ENCODE peak calls at places on chromosomes 11 and 22, in four cellular contexts. P, M, R and E are unnamed samples.

GRCh38 chr11:33633251-33634003 is 67.2 kb downstream of the C11orf91 start:
- DNase-seq in P (peak), R (no peak), M (peak), E (no peak)

GRCh38 chr11:3700410-3700809 is 29.2 kb upstream of the CHRNA10 start:
- DNase-seq in M (no peak), R (no peak), P (no peak), E (no peak)

GRCh38 chr11:59426361-59427067 is at the start of gene OR5A2:
- DNase-seq in M (peak), R (no peak), P (peak), E (no peak)

GRCh38 chr11:12162652-12163051 is 52.3 kb downstream of the MICAL2 start:
- DNase-seq in P (no peak), M (no peak), R (no peak), E (no peak)

GRCh38 chr11:114163231-114163631 is 103.7 kb downstream of the ZBTB16 start:
- DNase-seq in P (no peak), M (no peak), R (no peak), E (no peak)

GRCh38 chr11:43933608-43934358 is 8.7 kb upstream of the C11orf96 start:
- DNase-seq in P (no peak), M (no peak), R (no peak), E (no peak)

GRCh38 chr22:19872779-19873137 is 18.1 kb upstream of the GNB1L start:
- DNase-seq in M (peak), R (no peak), P (no peak), E (no peak)

GRCh38 chr22:50148991-50149721 is 21.4 kb upstream of the PANX2 start:
- DNase-seq in R (peak), P (peak), M (peak), E (peak)

GRCh38 chr22:46507451-46508390 is 29.7 kb downstream of the CELSR1 start:
- DNase-seq in R (no peak), M (no peak), P (no peak), E (no peak)

DNA sequence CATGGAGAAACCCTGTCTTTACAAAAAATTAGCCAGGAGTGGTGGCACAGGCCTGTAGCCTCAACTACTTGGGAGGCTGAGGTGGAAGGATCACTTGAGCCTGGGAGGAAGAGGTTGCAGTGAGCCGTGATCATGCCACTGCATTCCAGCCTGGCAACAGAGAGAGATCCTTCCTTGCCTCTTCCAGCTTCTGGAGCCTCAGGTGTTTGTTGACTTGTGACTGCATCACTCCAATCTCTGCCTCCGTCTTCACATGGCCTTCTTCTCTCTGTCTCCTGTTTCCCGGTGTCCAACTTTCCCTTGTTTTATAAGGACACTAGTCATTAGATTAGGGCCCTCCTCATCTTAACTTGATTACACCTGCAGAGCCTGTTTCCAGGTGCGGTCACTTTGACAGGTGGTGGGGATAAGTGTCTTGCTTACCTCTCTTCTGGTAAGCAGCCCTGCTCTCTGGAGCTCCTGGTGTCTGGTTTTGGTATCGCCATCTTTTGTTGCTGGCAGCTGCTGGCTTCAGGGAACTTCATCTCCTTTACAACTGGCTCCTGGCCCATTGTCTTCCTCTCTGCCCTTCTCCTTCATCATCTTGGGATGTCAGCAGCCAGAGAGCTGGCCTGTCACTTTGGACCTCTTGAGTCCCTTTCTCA is 8.2 kb upstream of the USP2 start:
- DNase-seq in R (peak), M (peak), P (no peak), E (no peak)
- TF ChIP-seq CTCF in R (peak), M (peak), P (peak), E (no peak)

DNA sequence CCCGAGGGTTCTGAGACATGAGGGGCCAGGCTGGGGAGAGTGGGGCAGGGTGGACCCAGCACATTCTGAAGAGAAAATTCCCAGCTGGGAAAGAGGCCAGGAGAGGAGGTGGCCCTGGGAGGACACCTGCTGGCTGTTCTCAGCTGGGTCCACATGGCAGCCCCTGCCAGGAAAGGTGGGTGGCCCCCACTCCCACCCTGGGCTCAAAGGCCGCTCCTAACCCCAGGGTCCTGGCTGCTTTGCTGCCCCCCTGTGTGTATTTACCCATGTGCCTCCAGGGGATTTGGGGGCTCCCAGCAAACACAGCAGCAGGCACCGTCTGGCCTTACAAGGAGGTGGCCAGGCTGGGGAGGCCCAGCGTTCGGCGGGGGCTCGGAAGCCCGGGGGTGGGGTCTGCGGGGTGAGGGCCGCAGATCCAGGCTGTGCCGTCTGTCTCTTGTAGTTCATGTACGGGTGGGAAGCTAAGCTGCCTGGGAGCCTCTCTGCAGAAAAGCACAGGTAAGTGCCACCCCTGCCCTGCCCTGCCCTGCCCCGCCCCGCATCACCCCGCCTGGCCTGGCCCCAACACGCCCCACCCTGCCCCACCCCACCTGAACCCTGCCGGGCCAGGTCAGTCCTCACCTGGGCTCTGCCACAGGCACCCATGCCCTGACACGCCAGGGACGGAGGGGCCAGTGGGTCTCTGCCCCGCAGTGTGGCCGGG is 10.6 kb downstream of the MUC5B start:
- DNase-seq in P (no peak), M (peak), R (no peak), E (no peak)
- TF ChIP-seq CTCF in P (no peak), M (no peak), R (no peak), E (no peak)

GRCh38 chr11:1029686-1030085 is 6.8 kb downstream of the MUC6 start:
- DNase-seq in P (no peak), R (no peak), M (no peak), E (no peak)
- TF ChIP-seq CTCF in P (peak), R (peak), M (no peak), E (no peak)

DNA sequence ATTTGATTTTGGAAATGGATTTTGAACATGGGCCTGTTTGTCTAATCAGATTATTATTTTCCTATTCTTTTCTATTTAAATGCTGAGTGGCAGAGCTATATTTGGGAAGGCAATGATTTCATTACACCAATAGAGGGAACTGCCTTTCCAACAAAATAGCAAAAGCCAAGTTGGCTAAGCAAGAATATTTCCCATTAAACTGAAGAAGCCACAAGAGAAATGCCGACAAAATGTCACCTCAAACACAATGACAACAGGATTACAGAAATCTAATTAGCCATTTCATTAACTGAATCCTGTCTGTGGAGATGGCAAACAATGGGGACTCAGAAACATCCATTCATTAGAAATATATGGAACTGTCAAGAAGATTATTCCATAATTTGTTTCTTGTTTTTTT is 1593.1 kb upstream of the RAG2 start:
- DNase-seq in R (no peak), M (no peak), P (no peak), E (no peak)
- TF ChIP-seq CTCF in R (no peak), M (no peak), P (no peak), E (no peak)

GRCh38 chr11:10524471-10524870 is 16.5 kb downstream of the RNF141 start:
- DNase-seq in P (no peak), R (no peak), M (no peak), E (no peak)

GRCh38 chr11:10528121-10528520 is 12.9 kb downstream of the RNF141 start:
- DNase-seq in M (no peak), R (no peak), P (no peak), E (no peak)

GRCh38 chr11:10522921-10523320 is 18.1 kb downstream of the RNF141 start:
- DNase-seq in M (no peak), R (no peak), P (no peak), E (no peak)

GRCh38 chr11:10529279-10529678 is 11.7 kb downstream of the RNF141 start:
- DNase-seq in P (no peak), M (no peak), R (no peak), E (no peak)

DNA sequence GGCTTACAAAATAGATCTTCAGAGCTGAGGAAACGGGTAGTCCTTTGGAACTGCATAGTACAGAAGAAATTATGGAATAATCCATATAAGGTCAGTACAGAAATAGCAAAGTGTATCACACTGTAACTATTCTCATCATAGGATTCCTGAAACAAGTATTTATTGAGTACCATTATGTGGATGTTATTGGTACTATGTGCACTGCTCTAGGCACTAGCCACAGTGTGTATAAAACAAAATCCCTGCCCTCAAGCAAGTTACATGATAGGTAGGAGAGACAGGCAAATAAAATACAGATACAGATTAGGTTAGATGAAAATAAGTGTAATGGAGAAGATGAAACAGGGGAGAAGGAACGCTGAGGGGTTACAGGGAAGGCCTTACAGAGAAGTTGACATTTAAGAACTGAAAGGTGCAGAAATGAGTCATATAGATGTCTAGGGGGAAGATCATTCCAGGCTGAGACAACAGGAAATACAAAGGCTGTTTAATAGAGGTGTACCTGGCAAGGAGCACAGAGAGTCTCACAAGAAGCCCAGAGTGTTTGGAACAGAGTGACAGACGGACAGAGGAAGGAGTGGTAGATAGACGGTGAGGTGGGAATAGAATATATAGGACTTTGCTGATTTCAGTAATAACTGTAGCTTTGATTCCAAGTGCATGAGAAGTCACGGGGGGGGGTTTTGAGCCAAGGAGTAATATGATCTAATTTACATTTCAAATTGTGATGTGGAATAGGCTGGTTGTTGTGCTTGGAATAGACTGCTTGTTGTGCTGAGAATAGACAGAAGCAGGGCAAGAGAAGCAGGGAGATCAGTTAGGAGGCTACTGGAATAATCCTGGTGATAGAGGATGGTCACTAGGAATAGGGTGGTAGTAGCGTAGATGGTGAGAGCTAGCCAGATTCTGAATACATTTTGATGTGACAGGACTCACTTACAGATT is 13.7 kb downstream of the RNF141 start:
- DNase-seq in R (no peak), P (no peak), M (no peak), E (no peak)
- TF ChIP-seq CTCF in R (no peak), P (no peak), M (no peak), E (no peak)

DNA sequence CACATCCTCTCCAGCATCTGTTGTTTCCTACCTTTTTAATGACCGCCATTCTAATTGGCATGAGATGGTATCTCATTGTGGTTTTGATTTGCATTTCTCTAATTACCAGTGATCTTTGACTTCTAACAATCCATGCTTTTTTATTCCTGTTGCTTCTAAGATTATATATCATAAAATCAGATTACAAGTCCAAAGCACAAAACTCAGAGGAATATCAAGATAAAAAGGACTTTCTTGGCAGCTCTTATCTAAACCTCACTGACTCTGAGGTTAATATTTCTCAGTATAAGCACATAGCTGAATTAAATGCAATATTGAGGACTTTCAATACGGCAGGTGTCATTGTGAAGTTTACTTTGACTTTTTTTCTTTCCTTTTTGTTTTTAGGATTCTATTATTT is 11.4 kb downstream of the SLC5A12 start:
- DNase-seq in P (no peak), M (no peak), R (no peak), E (no peak)
- TF ChIP-seq CTCF in P (no peak), M (no peak), R (no peak), E (no peak)

GRCh38 chr11:45213316-45213665 is 66.9 kb downstream of the PRDM11 start:
- DNase-seq in P (no peak), M (no peak), R (no peak), E (no peak)
- TF ChIP-seq CTCF in P (no peak), M (no peak), R (no peak), E (no peak)

DNA sequence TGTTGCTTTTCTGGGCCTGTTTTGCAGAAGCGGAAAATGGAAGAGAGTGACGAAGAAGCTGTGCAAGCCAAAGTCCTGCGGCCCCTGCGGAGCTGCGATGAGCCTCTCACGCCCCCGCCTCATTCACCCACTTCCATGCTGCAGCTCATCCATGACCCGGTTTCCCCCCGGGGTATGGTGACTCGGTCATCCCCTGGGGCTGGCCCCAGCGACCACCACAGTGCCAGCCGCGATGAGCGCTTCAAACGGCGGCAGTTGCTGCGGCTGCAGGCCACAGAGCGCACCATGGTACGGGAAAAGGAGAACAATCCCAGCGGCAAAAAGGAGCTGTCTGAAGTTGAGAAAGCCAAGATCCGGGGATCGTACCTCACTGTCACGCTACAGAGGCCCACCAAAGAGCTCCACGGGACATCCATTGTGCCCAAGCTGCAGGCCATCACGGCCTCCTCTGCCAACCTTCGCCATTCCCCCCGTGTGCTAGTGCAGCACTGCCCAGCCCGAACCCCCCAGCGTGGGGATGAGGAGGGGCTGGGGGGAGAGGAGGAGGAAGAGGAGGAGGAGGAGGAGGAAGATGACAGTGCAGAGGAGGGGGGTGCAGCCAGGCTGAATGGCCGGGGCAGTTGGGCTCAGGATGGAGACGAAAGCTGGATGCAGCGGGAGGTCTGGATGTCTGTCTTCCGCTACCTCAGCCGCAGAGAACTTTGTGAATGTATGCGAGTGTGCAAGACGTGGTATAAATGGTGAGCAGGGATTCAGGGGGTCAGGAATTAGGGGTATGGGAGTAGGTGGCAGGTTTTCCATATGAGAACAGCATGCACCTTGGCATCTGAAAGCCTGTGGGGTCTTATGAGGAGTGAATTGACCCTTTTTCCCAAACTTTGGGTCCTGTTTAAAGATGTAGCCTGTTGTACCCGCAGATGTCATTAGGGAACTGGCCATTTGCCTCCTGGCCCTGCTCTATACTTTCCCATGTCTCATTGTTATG is 15.9 kb upstream of the GRK2 start:
- DNase-seq in M (no peak), R (no peak), P (no peak), E (no peak)
- TF ChIP-seq CTCF in M (no peak), R (no peak), P (no peak), E (no peak)

DNA sequence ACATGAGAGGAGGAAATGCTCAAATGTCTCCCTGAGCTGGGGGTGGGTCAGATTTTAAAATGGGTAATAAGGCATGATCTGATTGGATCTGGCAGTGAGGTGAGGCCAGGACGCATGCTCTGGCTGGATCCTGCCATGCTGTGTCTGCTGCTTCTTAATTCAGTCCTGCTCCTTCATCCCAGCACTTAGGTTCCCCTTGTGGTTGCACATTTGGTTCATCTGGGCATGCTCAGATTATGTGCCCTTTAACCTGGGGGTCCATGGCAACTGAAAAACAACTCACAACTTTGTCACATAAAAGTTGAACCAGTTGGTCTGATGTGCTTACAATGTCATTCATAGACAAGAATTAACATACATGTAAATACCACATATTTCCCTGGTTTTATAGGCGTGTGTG is 67.9 kb downstream of the PIWIL4 start:
- DNase-seq in P (no peak), R (no peak), M (peak), E (no peak)
- TF ChIP-seq CTCF in P (no peak), R (no peak), M (no peak), E (no peak)